ENCODE peak calls at places on chromosomes 3 and 15, in eight cellular contexts. One of them, this sample, is unnamed.

GRCh38 chr3:36907911-36908646 is 36.8 kb downstream of the TRANK1 start:
- DNase-seq in breast epithelium: peak; percentile 20
- DNase-seq in uterus: peak; percentile 38
- DNase-seq in left lung: no peak
- DNase-seq in stomach: peak; percentile 66
- DNase-seq in ovary: peak; percentile 43
- DNase-seq in K562: peak; percentile 32
- DNase-seq in upper lobe of right lung: no peak
- DNase-seq in this sample: peak; percentile 56

GRCh38 chr15:39588531-39589192 is 7.8 kb downstream of the THBS1 start:
- DNase-seq in K562: no peak
- DNase-seq in uterus: no peak
- DNase-seq in upper lobe of right lung: no peak
- DNase-seq in stomach: no peak
- DNase-seq in left lung: no peak
- DNase-seq in ovary: no peak
- DNase-seq in breast epithelium: no peak
- DNase-seq in this sample: no peak

GRCh38 chr15:44227584-44227983 is 32.5 kb upstream of the FRMD5 start:
- DNase-seq in upper lobe of right lung: no peak
- DNase-seq in K562: no peak
- DNase-seq in stomach: no peak
- DNase-seq in uterus: no peak
- DNase-seq in ovary: no peak
- DNase-seq in breast epithelium: no peak
- DNase-seq in left lung: no peak
- DNase-seq in this sample: no peak

GRCh38 chr15:82663186-82663600 is 16.0 kb upstream of the CPEB1 start:
- DNase-seq in ovary: peak; percentile 55
- DNase-seq in upper lobe of right lung: no peak
- DNase-seq in left lung: no peak
- DNase-seq in stomach: peak; percentile 49
- DNase-seq in uterus: no peak
- DNase-seq in breast epithelium: no peak
- DNase-seq in K562: peak; percentile 90
- DNase-seq in this sample: peak; percentile 89

GRCh38 chr3:134699141-134699711 is 48.4 kb upstream of the KY start:
- DNase-seq in uterus: no peak
- DNase-seq in ovary: no peak
- DNase-seq in upper lobe of right lung: no peak
- DNase-seq in breast epithelium: no peak
- DNase-seq in stomach: no peak
- DNase-seq in left lung: no peak
- DNase-seq in K562: no peak
- DNase-seq in this sample: no peak

GRCh38 chr3:127572186-127572585 is 18.3 kb downstream of the TPRA1 start:
- DNase-seq in upper lobe of right lung: no peak
- DNase-seq in K562: no peak
- DNase-seq in uterus: no peak
- DNase-seq in breast epithelium: no peak
- DNase-seq in left lung: no peak
- DNase-seq in stomach: no peak
- DNase-seq in ovary: no peak
- DNase-seq in this sample: no peak

GRCh38 chr3:175247629-175248028 is 388.5 kb downstream of the NAALADL2 start:
- DNase-seq in ovary: no peak
- DNase-seq in left lung: no peak
- DNase-seq in breast epithelium: no peak
- DNase-seq in stomach: no peak
- DNase-seq in uterus: no peak
- DNase-seq in K562: no peak
- DNase-seq in upper lobe of right lung: no peak
- DNase-seq in this sample: no peak

GRCh38 chr3:185151101-185151958 is 1.5 kb downstream of the C3orf70 start:
- DNase-seq in ovary: no peak
- DNase-seq in uterus: no peak
- DNase-seq in K562: no peak
- DNase-seq in left lung: no peak
- DNase-seq in upper lobe of right lung: no peak
- DNase-seq in stomach: no peak
- DNase-seq in breast epithelium: no peak
- DNase-seq in this sample: no peak

GRCh38 chr3:107976204-107976775 is 114.5 kb downstream of the CD47 start:
- DNase-seq in breast epithelium: no peak
- DNase-seq in stomach: no peak
- DNase-seq in ovary: no peak
- DNase-seq in upper lobe of right lung: no peak
- DNase-seq in left lung: no peak
- DNase-seq in K562: no peak
- DNase-seq in uterus: no peak
- DNase-seq in this sample: no peak

GRCh38 chr3:131717493-131717892 is 214.7 kb upstream of the MRPL3 start:
- DNase-seq in ovary: no peak
- DNase-seq in stomach: no peak
- DNase-seq in uterus: no peak
- DNase-seq in left lung: no peak
- DNase-seq in K562: no peak
- DNase-seq in breast epithelium: no peak
- DNase-seq in upper lobe of right lung: no peak
- DNase-seq in this sample: no peak

GRCh38 chr3:176757440-176757839 is 439.8 kb downstream of the TBL1XR1 start:
- DNase-seq in left lung: no peak
- DNase-seq in uterus: no peak
- DNase-seq in K562: no peak
- DNase-seq in ovary: no peak
- DNase-seq in stomach: no peak
- DNase-seq in breast epithelium: no peak
- DNase-seq in upper lobe of right lung: no peak
- DNase-seq in this sample: no peak

GRCh38 chr15:38069001-38069400 is 134.6 kb downstream of the TMCO5A start:
- DNase-seq in uterus: no peak
- DNase-seq in stomach: peak; percentile 29
- DNase-seq in upper lobe of right lung: no peak
- DNase-seq in ovary: no peak
- DNase-seq in K562: no peak
- DNase-seq in left lung: no peak
- DNase-seq in breast epithelium: no peak
- DNase-seq in this sample: no peak

GRCh38 chr15:45618813-45619212 is 16.0 kb upstream of the SQOR start:
- DNase-seq in stomach: no peak
- DNase-seq in uterus: no peak
- DNase-seq in left lung: no peak
- DNase-seq in upper lobe of right lung: no peak
- DNase-seq in ovary: no peak
- DNase-seq in K562: peak; percentile 17
- DNase-seq in breast epithelium: no peak
- DNase-seq in this sample: no peak

GRCh38 chr3:122169911-122170310 is 13.6 kb upstream of the CASR start:
- DNase-seq in stomach: no peak
- DNase-seq in breast epithelium: no peak
- DNase-seq in K562: no peak
- DNase-seq in ovary: no peak
- DNase-seq in left lung: no peak
- DNase-seq in uterus: no peak
- DNase-seq in upper lobe of right lung: no peak
- DNase-seq in this sample: no peak

GRCh38 chr3:26084629-26085028 is 294.7 kb downstream of the OXSM start:
- DNase-seq in K562: no peak
- DNase-seq in ovary: no peak
- DNase-seq in uterus: no peak
- DNase-seq in stomach: no peak
- DNase-seq in upper lobe of right lung: no peak
- DNase-seq in breast epithelium: no peak
- DNase-seq in left lung: no peak
- DNase-seq in this sample: no peak

GRCh38 chr3:43998841-43999805 is 242.6 kb upstream of the TOPAZ1 start:
- DNase-seq in K562: no peak
- DNase-seq in breast epithelium: no peak
- DNase-seq in left lung: peak; percentile 78
- DNase-seq in ovary: peak; percentile 36
- DNase-seq in stomach: no peak
- DNase-seq in uterus: no peak
- DNase-seq in upper lobe of right lung: peak; percentile 68
- DNase-seq in this sample: no peak

GRCh38 chr3:56851966-56852884 is 50.5 kb upstream of the ARHGEF3 start:
- DNase-seq in K562: no peak
- DNase-seq in left lung: no peak
- DNase-seq in breast epithelium: no peak
- DNase-seq in stomach: no peak
- DNase-seq in upper lobe of right lung: no peak
- DNase-seq in uterus: no peak
- DNase-seq in ovary: no peak
- DNase-seq in this sample: no peak

GRCh38 chr15:39181901-39182300 is 399.0 kb upstream of the THBS1 start:
- DNase-seq in upper lobe of right lung: no peak
- DNase-seq in left lung: no peak
- DNase-seq in stomach: no peak
- DNase-seq in K562: no peak
- DNase-seq in ovary: no peak
- DNase-seq in breast epithelium: no peak
- DNase-seq in uterus: no peak
- DNase-seq in this sample: no peak

GRCh38 chr15:74322558-74323180 is 44.8 kb downstream of the CYP11A1 start:
- DNase-seq in ovary: peak; percentile 83
- DNase-seq in uterus: peak; percentile 71
- DNase-seq in left lung: no peak
- DNase-seq in stomach: peak; percentile 59
- DNase-seq in upper lobe of right lung: peak; percentile 77
- DNase-seq in K562: peak; percentile 80
- DNase-seq in breast epithelium: peak; percentile 23
- DNase-seq in this sample: peak; percentile 38

GRCh38 chr3:167450195-167450594 is 23.6 kb downstream of the SERPINI2 start:
- DNase-seq in stomach: no peak
- DNase-seq in K562: no peak
- DNase-seq in breast epithelium: no peak
- DNase-seq in upper lobe of right lung: no peak
- DNase-seq in left lung: no peak
- DNase-seq in ovary: no peak
- DNase-seq in uterus: no peak
- DNase-seq in this sample: no peak

GRCh38 chr3:78689378-78689777 is 1078.4 kb downstream of the ROBO1 start:
- DNase-seq in breast epithelium: no peak
- DNase-seq in stomach: no peak
- DNase-seq in uterus: no peak
- DNase-seq in K562: no peak
- DNase-seq in upper lobe of right lung: no peak
- DNase-seq in left lung: no peak
- DNase-seq in ovary: no peak
- DNase-seq in this sample: no peak

GRCh38 chr15:63041982-63042878 is at the start of gene TPM1:
- DNase-seq in ovary: peak; percentile 87
- DNase-seq in left lung: peak; percentile 86
- DNase-seq in K562: no peak
- DNase-seq in breast epithelium: peak; percentile 92
- DNase-seq in uterus: peak; percentile 92
- DNase-seq in upper lobe of right lung: peak; percentile 85
- DNase-seq in stomach: peak; percentile 64
- DNase-seq in this sample: peak; percentile 82
- TF ChIP-seq CTCF in ovary: no peak
- TF ChIP-seq CTCF in left lung: no peak
- TF ChIP-seq CTCF in K562: no peak
- TF ChIP-seq CTCF in breast epithelium: no peak
- TF ChIP-seq CTCF in uterus: no peak
- TF ChIP-seq CTCF in upper lobe of right lung: no peak
- TF ChIP-seq CTCF in stomach: no peak
- TF ChIP-seq CTCF in this sample: no peak

GRCh38 chr15:85398822-85399221 is 18.4 kb downstream of the AKAP13 start:
- DNase-seq in left lung: no peak
- DNase-seq in ovary: no peak
- DNase-seq in breast epithelium: no peak
- DNase-seq in K562: no peak
- DNase-seq in upper lobe of right lung: no peak
- DNase-seq in uterus: no peak
- DNase-seq in stomach: no peak
- DNase-seq in this sample: no peak
- H3K4me1 ChIP-seq in left lung: peaks cover 54% of the 10 kb centered on the region
- H3K4me1 ChIP-seq in ovary: peaks cover 4% of the 10 kb centered on the region
- H3K4me1 ChIP-seq in breast epithelium: peaks cover 4% of the 10 kb centered on the region
- H3K4me1 ChIP-seq in K562: no peaks in the 10 kb centered on the region
- H3K4me1 ChIP-seq in upper lobe of right lung: peaks cover 47% of the 10 kb centered on the region
- H3K4me1 ChIP-seq in uterus: peaks cover 10% of the 10 kb centered on the region
- H3K4me1 ChIP-seq in stomach: peaks cover 85% of the 10 kb centered on the region
- H3K4me1 ChIP-seq in this sample: no peaks in the 10 kb centered on the region

GRCh38 chr3:14602804-14603644 is 48.5 kb upstream of the CCDC174 start:
- DNase-seq in upper lobe of right lung: no peak
- DNase-seq in breast epithelium: no peak
- DNase-seq in stomach: peak; percentile 41
- DNase-seq in uterus: no peak
- DNase-seq in left lung: no peak
- DNase-seq in K562: peak; percentile 45
- DNase-seq in ovary: no peak
- DNase-seq in this sample: no peak
- H3K4me3 ChIP-seq in upper lobe of right lung: no peak overlapping the region
- H3K4me3 ChIP-seq in breast epithelium: peak overlapping the region; percentile 60
- H3K4me3 ChIP-seq in stomach: peak overlapping the region; percentile 52
- H3K4me3 ChIP-seq in uterus: peak overlapping the region; percentile 9
- H3K4me3 ChIP-seq in left lung: no peak overlapping the region
- H3K4me3 ChIP-seq in K562: no peak overlapping the region
- H3K4me3 ChIP-seq in ovary: peak overlapping the region; percentile 1
- H3K4me3 ChIP-seq in this sample: peak overlapping the region; percentile 12

GRCh38 chr3:54888162-54888561 is 39.7 kb downstream of the LRTM1 start:
- DNase-seq in K562: no peak
- DNase-seq in ovary: no peak
- DNase-seq in uterus: no peak
- DNase-seq in breast epithelium: no peak
- DNase-seq in upper lobe of right lung: no peak
- DNase-seq in stomach: no peak
- DNase-seq in left lung: no peak
- DNase-seq in this sample: no peak

GRCh38 chr3:54892168-54892567 is 35.7 kb downstream of the LRTM1 start:
- DNase-seq in left lung: no peak
- DNase-seq in uterus: no peak
- DNase-seq in stomach: no peak
- DNase-seq in upper lobe of right lung: no peak
- DNase-seq in ovary: no peak
- DNase-seq in breast epithelium: no peak
- DNase-seq in K562: no peak
- DNase-seq in this sample: no peak

GRCh38 chr3:54889731-54890130 is 38.1 kb downstream of the LRTM1 start:
- DNase-seq in left lung: no peak
- DNase-seq in ovary: no peak
- DNase-seq in breast epithelium: no peak
- DNase-seq in K562: no peak
- DNase-seq in upper lobe of right lung: no peak
- DNase-seq in stomach: no peak
- DNase-seq in uterus: no peak
- DNase-seq in this sample: no peak

GRCh38 chr3:54888873-54889272 is 39.0 kb downstream of the LRTM1 start:
- DNase-seq in ovary: no peak
- DNase-seq in stomach: no peak
- DNase-seq in left lung: no peak
- DNase-seq in upper lobe of right lung: no peak
- DNase-seq in uterus: no peak
- DNase-seq in K562: no peak
- DNase-seq in breast epithelium: no peak
- DNase-seq in this sample: no peak

GRCh38 chr3:54891540-54891897 is 36.3 kb downstream of the LRTM1 start:
- DNase-seq in ovary: peak; percentile 84
- DNase-seq in upper lobe of right lung: peak; percentile 82
- DNase-seq in breast epithelium: peak; percentile 79
- DNase-seq in left lung: peak; percentile 80
- DNase-seq in K562: peak; percentile 24
- DNase-seq in uterus: peak; percentile 82
- DNase-seq in stomach: peak; percentile 64
- DNase-seq in this sample: no peak
- TF ChIP-seq CTCF in ovary: peak; percentile 23
- TF ChIP-seq CTCF in upper lobe of right lung: peak; percentile 45
- TF ChIP-seq CTCF in breast epithelium: peak; percentile 56
- TF ChIP-seq CTCF in left lung: peak; percentile 17
- TF ChIP-seq CTCF in K562: peak; percentile 16
- TF ChIP-seq CTCF in uterus: peak; percentile 24
- TF ChIP-seq CTCF in stomach: peak; percentile 44
- TF ChIP-seq CTCF in this sample: no peak

GRCh38 chr15:76190070-76190564 is 121.2 kb downstream of the ETFA start:
- DNase-seq in uterus: no peak
- DNase-seq in stomach: no peak
- DNase-seq in breast epithelium: no peak
- DNase-seq in K562: no peak
- DNase-seq in upper lobe of right lung: no peak
- DNase-seq in ovary: no peak
- DNase-seq in left lung: no peak
- DNase-seq in this sample: no peak
- H3K4me1 ChIP-seq in uterus: no peaks in the 10 kb centered on the region
- H3K4me1 ChIP-seq in stomach: peaks cover 40% of the 10 kb centered on the region
- H3K4me1 ChIP-seq in breast epithelium: no peaks in the 10 kb centered on the region
- H3K4me1 ChIP-seq in K562: peaks cover 11% of the 10 kb centered on the region
- H3K4me1 ChIP-seq in upper lobe of right lung: peaks cover 10% of the 10 kb centered on the region
- H3K4me1 ChIP-seq in ovary: peaks cover 5% of the 10 kb centered on the region
- H3K4me1 ChIP-seq in left lung: peaks cover 10% of the 10 kb centered on the region
- H3K4me1 ChIP-seq in this sample: no peaks in the 10 kb centered on the region